ENCODE peak calls at places on chromosomes 5 and 9, in eight cellular contexts. Q, P, X, H, W, Z, I and R are unnamed samples.
A peak's percentile ranks its signal among the peaks of the same experiment; 100 is the strongest.

GRCh38 chr9:83440641-83441040 is 97.6 kb downstream of the FRMD3 start:
- DNase-seq in Q (no peak), P (no peak), X (no peak), H (no peak), W (no peak), Z (no peak), I (no peak), R (no peak)

GRCh38 chr9:21608200-21608599 is 126.1 kb upstream of the IFNE start:
- DNase-seq in Q (no peak), P (no peak), X (no peak), H (no peak), W (no peak), Z (no peak), I (no peak), R (no peak)

GRCh38 chr9:124778575-124779367 is 1.8 kb downstream of the OLFML2A start:
- DNase-seq in Q (no peak), P (no peak), X (no peak), H (no peak), W (no peak), Z (no peak), I (no peak), R (no peak)

GRCh38 chr5:81969226-81969625 is 2.6 kb upstream of the ATG10 start:
- DNase-seq in Q (no peak), P (no peak), X (no peak), H (no peak), W (no peak), Z (no peak), I (no peak), R (no peak)

GRCh38 chr9:84419203-84419602 is 78.6 kb upstream of the SLC28A3 start:
- DNase-seq in Q (no peak), P (no peak), X (no peak), H (no peak), W (no peak), Z (peak; percentile 2), I (no peak), R (no peak)

GRCh38 chr9:85742630-85742928 is 825 bp upstream of the AGTPBP1 start:
- DNase-seq in Q (peak; percentile 64), P (no peak), X (no peak), H (peak; percentile 79), W (peak; percentile 32), Z (peak; percentile 72), I (no peak), R (no peak)

GRCh38 chr9:98777618-98778017 is 18.7 kb downstream of the ANKS6 start:
- DNase-seq in Q (no peak), P (no peak), X (no peak), H (no peak), W (no peak), Z (no peak), I (no peak), R (no peak)

GRCh38 chr9:124717597-124717996 is 53.5 kb downstream of the NR6A1 start:
- DNase-seq in Q (no peak), P (no peak), X (no peak), H (no peak), W (no peak), Z (no peak), I (no peak), R (no peak)

GRCh38 chr9:71778085-71778484 is 9.8 kb upstream of the CEMIP2 start:
- DNase-seq in Q (no peak), P (no peak), X (no peak), H (no peak), W (no peak), Z (no peak), I (no peak), R (no peak)

GRCh38 chr9:37229882-37230482 is 109.6 kb downstream of the ZCCHC7 start:
- DNase-seq in Q (no peak), P (no peak), X (peak; percentile 21), H (no peak), W (no peak), Z (peak; percentile 88), I (no peak), R (no peak)

GRCh38 chr5:152907488-152908245 is 502.6 kb upstream of the NMUR2 start:
- DNase-seq in Q (no peak), P (no peak), X (no peak), H (no peak), W (no peak), Z (no peak), I (no peak), R (no peak)

GRCh38 chr5:145824040-145824439 is 11.1 kb downstream of the PRELID2 start:
- DNase-seq in Q (no peak), P (no peak), X (no peak), H (no peak), W (no peak), Z (no peak), I (no peak), R (no peak)

GRCh38 chr5:33690736-33691135 is 201.1 kb downstream of the ADAMTS12 start:
- DNase-seq in Q (peak; percentile 93), P (no peak), X (peak; percentile 90), H (peak; percentile 62), W (no peak), Z (peak; percentile 95), I (no peak), R (no peak)